ENCODE peak calls at places on chromosomes 13 and 19, in six cellular contexts. D, M, C, Q, L and T are unnamed samples.

GRCh38 chr13:64273780-64274179 is 2858.1 kb upstream of the PCDH20 start:
- DNase-seq in D (no peak), M (no peak), C (no peak), Q (no peak), L (no peak), T (no peak)

GRCh38 chr13:112177459-112177858 is 110.5 kb downstream of the SOX1 start:
- DNase-seq in D (no peak), M (no peak), C (no peak), Q (no peak), L (no peak), T (no peak)

GRCh38 chr19:37803250-37803854 is 24.0 kb upstream of the ZNF573 start:
- DNase-seq in D (no peak), M (no peak), C (no peak), Q (no peak), L (no peak), T (no peak)

GRCh38 chr19:7550987-7551761 is 15.7 kb downstream of the PNPLA6 start:
- DNase-seq in D (peak; percentile 65), M (no peak), C (peak; percentile 79), Q (no peak), L (no peak), T (peak; percentile 85)

GRCh38 chr13:40164137-40164536 is 502.3 kb downstream of the FOXO1 start:
- DNase-seq in D (peak; percentile 22), M (peak; percentile 8), C (no peak), Q (no peak), L (no peak), T (no peak)

GRCh38 chr13:48818495-48818961 is 157.2 kb upstream of the FNDC3A start:
- DNase-seq in D (no peak), M (peak; percentile 53), C (no peak), Q (peak; percentile 96), L (no peak), T (no peak)

GRCh38 chr13:28532226-28533048 is 37.5 kb upstream of the FLT1 start:
- DNase-seq in D (no peak), M (peak; percentile 22), C (peak; percentile 83), Q (no peak), L (no peak), T (no peak)

GRCh38 chr19:2428027-2428690 is 773 bp upstream of the TIMM13 start:
- DNase-seq in D (no peak), M (no peak), C (peak; percentile 34), Q (no peak), L (no peak), T (peak; percentile 11)

GRCh38 chr19:34995551-34995950 is 4.6 kb upstream of the GRAMD1A start:
- DNase-seq in D (no peak), M (no peak), C (no peak), Q (no peak), L (no peak), T (no peak)

GRCh38 chr13:59472134-59472533 is 691.6 kb downstream of the DIAPH3 start:
- DNase-seq in D (no peak), M (no peak), C (no peak), Q (peak; percentile 39), L (no peak), T (no peak)

GRCh38 chr13:25827986-25828385 is 223.8 kb downstream of the SHISA2 start:
- DNase-seq in D (no peak), M (peak; percentile 58), C (no peak), Q (peak; percentile 29), L (no peak), T (no peak)

GRCh38 chr19:38862321-38863059 is 12.7 kb upstream of the HNRNPL start:
- DNase-seq in D (no peak), M (no peak), C (no peak), Q (no peak), L (no peak), T (no peak)

GRCh38 chr19:29062486-29063435 is 150.2 kb downstream of the UQCRFS1 start:
- DNase-seq in D (no peak), M (no peak), C (no peak), Q (no peak), L (no peak), T (no peak)

GRCh38 chr19:5530701-5531100 is 37.1 kb downstream of the TINCR start:
- DNase-seq in D (no peak), M (no peak), C (no peak), Q (no peak), L (no peak), T (no peak)

GRCh38 chr13:77022341-77022740 is 4.6 kb downstream of the FBXL3 start:
- DNase-seq in D (peak; percentile 60), M (no peak), C (no peak), Q (no peak), L (no peak), T (no peak)

GRCh38 chr19:2057484-2058469 is 6.7 kb upstream of the MKNK2 start:
- DNase-seq in D (no peak), M (no peak), C (no peak), Q (no peak), L (no peak), T (no peak)

GRCh38 chr19:34246340-34246739 is 8.0 kb upstream of the GARRE1 start:
- DNase-seq in D (no peak), M (no peak), C (no peak), Q (no peak), L (no peak), T (no peak)

GRCh38 chr19:47445937-47446402 is 25.7 kb downstream of the SLC8A2 start:
- DNase-seq in D (peak; percentile 94), M (no peak), C (peak; percentile 62), Q (no peak), L (no peak), T (peak; percentile 56)

GRCh38 chr13:62482351-62482750 is 1066.7 kb upstream of the PCDH20 start:
- DNase-seq in D (no peak), M (no peak), C (no peak), Q (peak; percentile 1), L (no peak), T (no peak)

GRCh38 chr13:42146359-42146758 is 97.9 kb downstream of the DGKH start:
- DNase-seq in D (no peak), M (no peak), C (no peak), Q (no peak), L (no peak), T (no peak)

GRCh38 chr19:40831502-40832430 is 18.5 kb downstream of the CYP2A6 start:
- DNase-seq in D (peak; percentile 88), M (no peak), C (no peak), Q (peak; percentile 75), L (no peak), T (no peak)

GRCh38 chr13:66657165-66657895 is 572.8 kb downstream of the PCDH9 start:
- DNase-seq in D (no peak), M (peak; percentile 90), C (no peak), Q (peak; percentile 99), L (peak; percentile 44), T (peak; percentile 20)

GRCh38 chr13:30805603-30806011 is 70.3 kb downstream of the ALOX5AP start:
- DNase-seq in D (no peak), M (no peak), C (no peak), Q (peak; percentile 62), L (no peak), T (no peak)

GRCh38 chr19:2477732-2478191 is 1.8 kb downstream of the GADD45B start:
- DNase-seq in D (peak; percentile 69), M (peak; percentile 48), C (no peak), Q (no peak), L (no peak), T (no peak)